ENCODE peak calls at places on chromosomes 2 and 18, in eight cellular contexts. One of them, this sample, is unnamed.
A peak's percentile ranks its signal among the peaks of the same experiment; 100 is the strongest.

GRCh38 chr2:25617948-25618646 is 55.3 kb downstream of the DTNB start:
- DNase-seq in CD4-positive, alpha-beta T cell: no peak
- DNase-seq in progenitor cell of endocrine pancreas: no peak
- DNase-seq in psoas muscle: no peak
- DNase-seq in endothelial cell: no peak
- DNase-seq in AG04449: peak; percentile 59
- DNase-seq in right atrium auricular region: no peak
- DNase-seq in neural progenitor cell: no peak
- DNase-seq in this sample: no peak

GRCh38 chr2:26571316-26571715 is 69.8 kb downstream of the CIB4 start:
- DNase-seq in CD4-positive, alpha-beta T cell: no peak
- DNase-seq in neural progenitor cell: no peak
- DNase-seq in progenitor cell of endocrine pancreas: no peak
- DNase-seq in AG04449: no peak
- DNase-seq in endothelial cell: no peak
- DNase-seq in right atrium auricular region: no peak
- DNase-seq in psoas muscle: no peak
- DNase-seq in this sample: no peak

GRCh38 chr2:188787002-188787660 is 187.0 kb upstream of the COL3A1 start:
- DNase-seq in AG04449: peak; percentile 70
- DNase-seq in progenitor cell of endocrine pancreas: no peak
- DNase-seq in psoas muscle: no peak
- DNase-seq in CD4-positive, alpha-beta T cell: no peak
- DNase-seq in endothelial cell: no peak
- DNase-seq in right atrium auricular region: no peak
- DNase-seq in neural progenitor cell: no peak
- DNase-seq in this sample: no peak

GRCh38 chr18:11121426-11121825 is 27.9 kb downstream of the PIEZO2 start:
- DNase-seq in endothelial cell: no peak
- DNase-seq in psoas muscle: no peak
- DNase-seq in right atrium auricular region: no peak
- DNase-seq in neural progenitor cell: no peak
- DNase-seq in CD4-positive, alpha-beta T cell: no peak
- DNase-seq in AG04449: no peak
- DNase-seq in progenitor cell of endocrine pancreas: no peak
- DNase-seq in this sample: no peak

GRCh38 chr2:150090031-150090430 is 397.4 kb downstream of the RND3 start:
- DNase-seq in progenitor cell of endocrine pancreas: no peak
- DNase-seq in endothelial cell: no peak
- DNase-seq in AG04449: no peak
- DNase-seq in psoas muscle: no peak
- DNase-seq in neural progenitor cell: no peak
- DNase-seq in right atrium auricular region: no peak
- DNase-seq in CD4-positive, alpha-beta T cell: no peak
- DNase-seq in this sample: no peak

GRCh38 chr2:79120194-79120713 is at the start of gene REG1A:
- DNase-seq in neural progenitor cell: no peak
- DNase-seq in endothelial cell: no peak
- DNase-seq in CD4-positive, alpha-beta T cell: no peak
- DNase-seq in psoas muscle: no peak
- DNase-seq in AG04449: no peak
- DNase-seq in progenitor cell of endocrine pancreas: no peak
- DNase-seq in right atrium auricular region: no peak
- DNase-seq in this sample: no peak

GRCh38 chr2:239544141-239544800 is 143.5 kb upstream of the HDAC4 start:
- DNase-seq in AG04449: peak; percentile 7
- DNase-seq in CD4-positive, alpha-beta T cell: no peak
- DNase-seq in right atrium auricular region: no peak
- DNase-seq in neural progenitor cell: no peak
- DNase-seq in psoas muscle: no peak
- DNase-seq in progenitor cell of endocrine pancreas: no peak
- DNase-seq in endothelial cell: no peak
- DNase-seq in this sample: no peak

GRCh38 chr2:209451209-209451822 is 27.5 kb downstream of the MAP2 start:
- DNase-seq in CD4-positive, alpha-beta T cell: no peak
- DNase-seq in psoas muscle: no peak
- DNase-seq in right atrium auricular region: no peak
- DNase-seq in endothelial cell: no peak
- DNase-seq in AG04449: no peak
- DNase-seq in neural progenitor cell: peak; percentile 4
- DNase-seq in progenitor cell of endocrine pancreas: no peak
- DNase-seq in this sample: no peak

GRCh38 chr2:72024451-72025175 is 123.0 kb downstream of the CYP26B1 start:
- DNase-seq in AG04449: no peak
- DNase-seq in CD4-positive, alpha-beta T cell: no peak
- DNase-seq in psoas muscle: no peak
- DNase-seq in neural progenitor cell: no peak
- DNase-seq in progenitor cell of endocrine pancreas: peak; percentile 6
- DNase-seq in endothelial cell: no peak
- DNase-seq in right atrium auricular region: peak; percentile 40
- DNase-seq in this sample: no peak

GRCh38 chr2:126669772-126670171 is 13.8 kb downstream of the GYPC start:
- DNase-seq in right atrium auricular region: no peak
- DNase-seq in psoas muscle: no peak
- DNase-seq in AG04449: no peak
- DNase-seq in endothelial cell: no peak
- DNase-seq in CD4-positive, alpha-beta T cell: no peak
- DNase-seq in neural progenitor cell: no peak
- DNase-seq in progenitor cell of endocrine pancreas: no peak
- DNase-seq in this sample: no peak

GRCh38 chr2:134170269-134170668 is 83.6 kb upstream of the MGAT5 start:
- DNase-seq in AG04449: no peak
- DNase-seq in CD4-positive, alpha-beta T cell: no peak
- DNase-seq in endothelial cell: no peak
- DNase-seq in psoas muscle: no peak
- DNase-seq in right atrium auricular region: no peak
- DNase-seq in progenitor cell of endocrine pancreas: no peak
- DNase-seq in neural progenitor cell: no peak
- DNase-seq in this sample: no peak

GRCh38 chr2:39266139-39266805 is 22.5 kb upstream of the CDKL4 start:
- DNase-seq in psoas muscle: no peak
- DNase-seq in CD4-positive, alpha-beta T cell: no peak
- DNase-seq in neural progenitor cell: no peak
- DNase-seq in AG04449: no peak
- DNase-seq in progenitor cell of endocrine pancreas: no peak
- DNase-seq in endothelial cell: no peak
- DNase-seq in right atrium auricular region: no peak
- DNase-seq in this sample: no peak

GRCh38 chr2:164661349-164661748 is 40.1 kb upstream of the GRB14 start:
- DNase-seq in neural progenitor cell: no peak
- DNase-seq in AG04449: no peak
- DNase-seq in CD4-positive, alpha-beta T cell: no peak
- DNase-seq in endothelial cell: no peak
- DNase-seq in psoas muscle: no peak
- DNase-seq in right atrium auricular region: no peak
- DNase-seq in progenitor cell of endocrine pancreas: no peak
- DNase-seq in this sample: no peak

GRCh38 chr2:217948897-217949296 is 53.9 kb downstream of the TNS1 start:
- DNase-seq in endothelial cell: no peak
- DNase-seq in progenitor cell of endocrine pancreas: no peak
- DNase-seq in psoas muscle: no peak
- DNase-seq in right atrium auricular region: no peak
- DNase-seq in AG04449: no peak
- DNase-seq in neural progenitor cell: no peak
- DNase-seq in CD4-positive, alpha-beta T cell: no peak
- DNase-seq in this sample: no peak

GRCh38 chr2:217947341-217948316 is 55.2 kb downstream of the TNS1 start:
- DNase-seq in progenitor cell of endocrine pancreas: no peak
- DNase-seq in neural progenitor cell: no peak
- DNase-seq in psoas muscle: no peak
- DNase-seq in right atrium auricular region: no peak
- DNase-seq in AG04449: no peak
- DNase-seq in endothelial cell: no peak
- DNase-seq in CD4-positive, alpha-beta T cell: no peak
- DNase-seq in this sample: no peak

GRCh38 chr2:217949448-217949847 is 53.3 kb downstream of the TNS1 start:
- DNase-seq in CD4-positive, alpha-beta T cell: no peak
- DNase-seq in right atrium auricular region: no peak
- DNase-seq in endothelial cell: no peak
- DNase-seq in psoas muscle: no peak
- DNase-seq in AG04449: no peak
- DNase-seq in neural progenitor cell: no peak
- DNase-seq in progenitor cell of endocrine pancreas: no peak
- DNase-seq in this sample: no peak

GRCh38 chr2:217950401-217950871 is 52.4 kb downstream of the TNS1 start:
- DNase-seq in right atrium auricular region: no peak
- DNase-seq in neural progenitor cell: no peak
- DNase-seq in endothelial cell: no peak
- DNase-seq in psoas muscle: no peak
- DNase-seq in progenitor cell of endocrine pancreas: no peak
- DNase-seq in AG04449: no peak
- DNase-seq in CD4-positive, alpha-beta T cell: no peak
- DNase-seq in this sample: no peak

DNA sequence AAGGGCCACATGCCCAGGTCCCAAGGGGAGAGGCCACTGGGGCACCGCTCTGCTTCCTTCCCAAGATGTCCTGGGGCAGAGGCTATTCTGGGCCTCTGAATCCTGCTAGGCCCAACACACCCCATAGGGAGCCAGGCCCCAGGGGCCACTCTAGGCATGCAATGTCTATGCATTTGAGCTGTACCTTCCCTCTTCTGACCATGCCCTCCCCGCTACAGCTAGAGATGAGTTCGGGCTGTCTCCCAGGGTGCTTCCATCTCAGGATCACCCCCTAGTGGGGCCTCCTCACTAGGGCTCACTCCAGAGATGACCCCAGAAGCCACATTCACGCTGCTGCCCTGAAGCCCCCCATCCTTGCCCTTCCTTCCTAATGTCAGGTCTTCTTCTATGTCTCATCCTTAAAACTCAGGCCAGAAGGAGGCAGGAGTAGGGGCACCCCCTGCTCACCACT is 54.4 kb downstream of the TNS1 start:
- DNase-seq in endothelial cell: no peak
- DNase-seq in psoas muscle: no peak
- DNase-seq in CD4-positive, alpha-beta T cell: no peak
- DNase-seq in progenitor cell of endocrine pancreas: no peak
- DNase-seq in right atrium auricular region: no peak
- DNase-seq in neural progenitor cell: no peak
- DNase-seq in AG04449: no peak
- DNase-seq in this sample: no peak
- TF ChIP-seq CTCF in endothelial cell: no peak
- TF ChIP-seq CTCF in psoas muscle: no peak
- TF ChIP-seq CTCF in CD4-positive, alpha-beta T cell: no peak
- TF ChIP-seq CTCF in progenitor cell of endocrine pancreas: no peak
- TF ChIP-seq CTCF in right atrium auricular region: no peak
- TF ChIP-seq CTCF in neural progenitor cell: no peak
- TF ChIP-seq CTCF in AG04449: no peak
- TF ChIP-seq CTCF in this sample: no peak

GRCh38 chr18:76482971-76483691 is 11.9 kb downstream of the ZNF516 start:
- DNase-seq in endothelial cell: no peak
- DNase-seq in right atrium auricular region: peak; percentile 16
- DNase-seq in CD4-positive, alpha-beta T cell: no peak
- DNase-seq in AG04449: no peak
- DNase-seq in progenitor cell of endocrine pancreas: no peak
- DNase-seq in psoas muscle: no peak
- DNase-seq in neural progenitor cell: no peak
- DNase-seq in this sample: no peak

GRCh38 chr18:76476665-76477561 is 18.1 kb downstream of the ZNF516 start:
- DNase-seq in endothelial cell: no peak
- DNase-seq in AG04449: peak; percentile 85
- DNase-seq in psoas muscle: no peak
- DNase-seq in right atrium auricular region: peak; percentile 54
- DNase-seq in CD4-positive, alpha-beta T cell: no peak
- DNase-seq in progenitor cell of endocrine pancreas: no peak
- DNase-seq in neural progenitor cell: no peak
- DNase-seq in this sample: no peak

GRCh38 chr18:76482267-76482666 is 12.8 kb downstream of the ZNF516 start:
- DNase-seq in psoas muscle: no peak
- DNase-seq in CD4-positive, alpha-beta T cell: no peak
- DNase-seq in neural progenitor cell: no peak
- DNase-seq in AG04449: no peak
- DNase-seq in progenitor cell of endocrine pancreas: no peak
- DNase-seq in endothelial cell: no peak
- DNase-seq in right atrium auricular region: no peak
- DNase-seq in this sample: no peak

GRCh38 chr18:76480913-76481312 is 14.1 kb downstream of the ZNF516 start:
- DNase-seq in AG04449: no peak
- DNase-seq in CD4-positive, alpha-beta T cell: no peak
- DNase-seq in right atrium auricular region: peak; percentile 55
- DNase-seq in progenitor cell of endocrine pancreas: no peak
- DNase-seq in endothelial cell: no peak
- DNase-seq in psoas muscle: no peak
- DNase-seq in neural progenitor cell: peak; percentile 43
- DNase-seq in this sample: no peak

DNA sequence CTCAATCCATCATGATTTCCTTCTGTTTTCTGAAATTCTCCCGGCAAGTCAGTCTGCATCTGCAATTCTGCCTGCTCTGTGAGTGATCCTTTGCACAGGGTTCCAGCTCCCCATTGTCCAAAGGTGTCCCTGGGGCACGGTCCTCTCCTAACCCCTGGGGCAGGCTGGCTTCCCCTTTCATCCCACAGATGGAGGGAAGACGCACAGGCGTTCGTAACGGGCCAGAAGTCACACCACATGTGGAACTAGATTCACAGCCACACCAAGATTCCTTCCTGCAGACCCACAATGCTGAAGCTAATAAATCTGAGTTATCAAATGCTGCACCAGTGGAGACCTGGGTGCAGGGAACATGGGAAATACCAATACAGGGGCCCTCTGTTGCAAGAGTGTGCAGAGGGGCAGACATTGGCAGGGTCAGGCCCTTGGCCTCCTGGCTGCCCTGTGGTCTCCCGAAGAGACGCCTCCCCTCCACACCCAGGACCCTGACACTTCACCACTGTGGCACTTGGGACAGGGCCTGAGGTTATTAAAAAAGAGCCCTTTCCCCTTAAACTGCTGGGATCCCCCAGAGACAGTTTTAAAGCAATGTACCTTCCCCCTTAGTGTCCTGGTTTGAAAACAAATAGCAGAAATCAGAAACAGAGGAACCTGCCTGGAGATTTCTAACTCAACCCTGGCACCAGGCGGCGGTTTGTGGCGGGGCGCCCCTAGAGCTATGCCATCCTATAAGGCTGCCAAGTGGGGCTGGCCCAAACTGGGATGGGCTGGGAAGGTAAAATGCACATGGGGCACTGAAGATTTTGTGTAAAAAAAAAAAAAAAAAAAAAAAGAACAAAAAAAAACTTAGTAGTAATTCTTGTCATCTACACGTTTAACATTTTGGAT is 15.4 kb downstream of the ZNF516 start:
- DNase-seq in right atrium auricular region: peak; percentile 56
- DNase-seq in endothelial cell: no peak
- DNase-seq in CD4-positive, alpha-beta T cell: no peak
- DNase-seq in psoas muscle: no peak
- DNase-seq in neural progenitor cell: no peak
- DNase-seq in progenitor cell of endocrine pancreas: no peak
- DNase-seq in AG04449: no peak
- DNase-seq in this sample: no peak
- TF ChIP-seq CTCF in right atrium auricular region: no peak
- TF ChIP-seq CTCF in endothelial cell: no peak
- TF ChIP-seq CTCF in CD4-positive, alpha-beta T cell: no peak
- TF ChIP-seq CTCF in psoas muscle: no peak
- TF ChIP-seq CTCF in neural progenitor cell: no peak
- TF ChIP-seq CTCF in progenitor cell of endocrine pancreas: no peak
- TF ChIP-seq CTCF in AG04449: no peak
- TF ChIP-seq CTCF in this sample: no peak

GRCh38 chr18:58051765-58052460 is 7.9 kb downstream of the NEDD4L start:
- DNase-seq in psoas muscle: no peak
- DNase-seq in progenitor cell of endocrine pancreas: no peak
- DNase-seq in endothelial cell: no peak
- DNase-seq in CD4-positive, alpha-beta T cell: no peak
- DNase-seq in right atrium auricular region: no peak
- DNase-seq in neural progenitor cell: no peak
- DNase-seq in AG04449: no peak
- DNase-seq in this sample: no peak
- TF ChIP-seq CTCF in psoas muscle: peak; percentile 13
- TF ChIP-seq CTCF in progenitor cell of endocrine pancreas: peak; percentile 40
- TF ChIP-seq CTCF in endothelial cell: no peak
- TF ChIP-seq CTCF in CD4-positive, alpha-beta T cell: no peak
- TF ChIP-seq CTCF in right atrium auricular region: no peak
- TF ChIP-seq CTCF in neural progenitor cell: peak; percentile 21
- TF ChIP-seq CTCF in AG04449: peak; percentile 7
- TF ChIP-seq CTCF in this sample: no peak

GRCh38 chr18:80147037-80147417 is 38.0 kb downstream of the ADNP2 start:
- DNase-seq in right atrium auricular region: no peak
- DNase-seq in progenitor cell of endocrine pancreas: no peak
- DNase-seq in neural progenitor cell: no peak
- DNase-seq in endothelial cell: peak; percentile 38
- DNase-seq in AG04449: no peak
- DNase-seq in psoas muscle: no peak
- DNase-seq in CD4-positive, alpha-beta T cell: no peak
- DNase-seq in this sample: no peak
- TF ChIP-seq CTCF in right atrium auricular region: no peak
- TF ChIP-seq CTCF in progenitor cell of endocrine pancreas: no peak
- TF ChIP-seq CTCF in neural progenitor cell: no peak
- TF ChIP-seq CTCF in endothelial cell: no peak
- TF ChIP-seq CTCF in AG04449: no peak
- TF ChIP-seq CTCF in psoas muscle: no peak
- TF ChIP-seq CTCF in CD4-positive, alpha-beta T cell: no peak
- TF ChIP-seq CTCF in this sample: no peak